ENCODE peak calls at places on chromosomes 12 and 14, in four cellular contexts. Z, H, G and R are unnamed samples.

GRCh38 chr12:40775681-40776080 is 83.4 kb downstream of the CNTN1 start:
- DNase-seq in Z (no peak), H (no peak), G (no peak), R (no peak)

GRCh38 chr12:108890208-108890607 is 10.3 kb downstream of the DAO start:
- DNase-seq in Z (no peak), H (no peak), G (peak; percentile 66), R (no peak)

GRCh38 chr12:2387051-2387834 is 334.5 kb downstream of the CACNA1C start:
- DNase-seq in Z (no peak), H (peak; percentile 50), G (no peak), R (no peak)

GRCh38 chr12:6059221-6059620 is 65.2 kb downstream of the VWF start:
- DNase-seq in Z (no peak), H (no peak), G (no peak), R (no peak)

GRCh38 chr12:93766802-93767523 is 89.8 kb downstream of the CRADD start:
- DNase-seq in Z (peak; percentile 24), H (no peak), G (peak; percentile 61), R (peak; percentile 31)

GRCh38 chr14:72902802-72903530 is 9.1 kb upstream of the DPF3 start:
- DNase-seq in Z (no peak), H (no peak), G (no peak), R (no peak)

GRCh38 chr12:18250313-18250916 is 10.9 kb upstream of the PIK3C2G start:
- DNase-seq in Z (no peak), H (no peak), G (peak; percentile 79), R (peak; percentile 30)

GRCh38 chr12:73514672-73515071 is 1023.0 kb upstream of the ATXN7L3B start:
- DNase-seq in Z (no peak), H (no peak), G (no peak), R (no peak)

GRCh38 chr12:16587514-16587913 is 18.4 kb downstream of the LMO3 start:
- DNase-seq in Z (no peak), H (no peak), G (no peak), R (no peak)

GRCh38 chr14:69081271-69081670 is 71.6 kb downstream of the DCAF5 start:
- DNase-seq in Z (no peak), H (no peak), G (no peak), R (no peak)

GRCh38 chr12:84136862-84137367 is 775.7 kb downstream of the SLC6A15 start:
- DNase-seq in Z (no peak), H (no peak), G (no peak), R (peak; percentile 68)

GRCh38 chr12:46777587-46777986 is 48.2 kb downstream of the SLC38A4 start:
- DNase-seq in Z (no peak), H (no peak), G (no peak), R (no peak)

GRCh38 chr14:98952595-98953325 is 319.2 kb downstream of the BCL11B start:
- DNase-seq in Z (no peak), H (no peak), G (no peak), R (no peak)

GRCh38 chr12:114671321-114671663 is 12.7 kb downstream of the TBX3 start:
- DNase-seq in Z (no peak), H (no peak), G (no peak), R (peak; percentile 41)

GRCh38 chr12:56385873-56386272 is 23.2 kb upstream of the APOF start:
- DNase-seq in Z (no peak), H (no peak), G (peak; percentile 41), R (peak; percentile 58)

GRCh38 chr14:22466520-22466919 is 122.5 kb downstream of the DAD1 start:
- DNase-seq in Z (no peak), H (no peak), G (no peak), R (no peak)

GRCh38 chr12:89702503-89702902 is 6.1 kb downstream of the ATP2B1 start:
- DNase-seq in Z (no peak), H (no peak), G (no peak), R (no peak)

GRCh38 chr14:35482994-35483515 is 50.9 kb upstream of the INSM2 start:
- DNase-seq in Z (no peak), H (no peak), G (no peak), R (no peak)

GRCh38 chr12:54455760-54456469 is 17.5 kb downstream of the GTSF1 start:
- DNase-seq in Z (no peak), H (no peak), G (no peak), R (no peak)

GRCh38 chr14:90664911-90665695 is 151.1 kb downstream of the TTC7B start:
- DNase-seq in Z (no peak), H (no peak), G (no peak), R (no peak)

GRCh38 chr12:55935742-55936151 is 4.8 kb downstream of the DGKA start:
- DNase-seq in Z (no peak), H (no peak), G (no peak), R (no peak)

GRCh38 chr12:85147331-85147730 is 111.2 kb downstream of the LRRIQ1 start:
- DNase-seq in Z (no peak), H (no peak), G (no peak), R (no peak)

GRCh38 chr12:30925607-30926242 is 823 bp upstream of the TSPAN11 start:
- DNase-seq in Z (no peak), H (no peak), G (no peak), R (no peak)

GRCh38 chr12:99131761-99132199 is 486.7 kb downstream of the APAF1 start:
- DNase-seq in Z (no peak), H (no peak), G (peak; percentile 50), R (no peak)

GRCh38 chr12:10194160-10194559 is 15.3 kb downstream of the TMEM52B start:
- DNase-seq in Z (no peak), H (no peak), G (no peak), R (no peak)

GRCh38 chr14:81408595-81408994 is 8.5 kb upstream of the STON2 start:
- DNase-seq in Z (no peak), H (no peak), G (no peak), R (no peak)

GRCh38 chr12:6200266-6201198 is at the start of gene CD9:
- DNase-seq in Z (peak; percentile 13), H (peak; percentile 90), G (no peak), R (peak; percentile 59)

GRCh38 chr12:67426067-67426466 is 156.9 kb downstream of the CAND1 start:
- DNase-seq in Z (no peak), H (no peak), G (no peak), R (no peak)

GRCh38 chr14:75984674-75985073 is 889 bp upstream of the IFT43 start:
- DNase-seq in Z (no peak), H (no peak), G (no peak), R (no peak)

GRCh38 chr12:6323340-6323994 is 13.0 kb downstream of the PLEKHG6 start:
- DNase-seq in Z (peak; percentile 31), H (no peak), G (peak; percentile 64), R (peak; percentile 62)

GRCh38 chr14:53168786-53169185 is 15.7 kb upstream of the DDHD1 start:
- DNase-seq in Z (no peak), H (no peak), G (no peak), R (no peak)

GRCh38 chr12:78115889-78116288 is 285.2 kb downstream of the NAV3 start:
- DNase-seq in Z (no peak), H (no peak), G (no peak), R (no peak)

GRCh38 chr12:82745062-82745461 is 58.4 kb downstream of the TMTC2 start:
- DNase-seq in Z (no peak), H (no peak), G (no peak), R (no peak)

GRCh38 chr14:105888151-105888550 is 361.8 kb downstream of the TMEM121 start:
- DNase-seq in Z (no peak), H (peak; percentile 34), G (no peak), R (no peak)

GRCh38 chr12:45980540-45980939 is 9.8 kb downstream of the SCAF11 start:
- DNase-seq in Z (no peak), H (no peak), G (no peak), R (no peak)

DNA sequence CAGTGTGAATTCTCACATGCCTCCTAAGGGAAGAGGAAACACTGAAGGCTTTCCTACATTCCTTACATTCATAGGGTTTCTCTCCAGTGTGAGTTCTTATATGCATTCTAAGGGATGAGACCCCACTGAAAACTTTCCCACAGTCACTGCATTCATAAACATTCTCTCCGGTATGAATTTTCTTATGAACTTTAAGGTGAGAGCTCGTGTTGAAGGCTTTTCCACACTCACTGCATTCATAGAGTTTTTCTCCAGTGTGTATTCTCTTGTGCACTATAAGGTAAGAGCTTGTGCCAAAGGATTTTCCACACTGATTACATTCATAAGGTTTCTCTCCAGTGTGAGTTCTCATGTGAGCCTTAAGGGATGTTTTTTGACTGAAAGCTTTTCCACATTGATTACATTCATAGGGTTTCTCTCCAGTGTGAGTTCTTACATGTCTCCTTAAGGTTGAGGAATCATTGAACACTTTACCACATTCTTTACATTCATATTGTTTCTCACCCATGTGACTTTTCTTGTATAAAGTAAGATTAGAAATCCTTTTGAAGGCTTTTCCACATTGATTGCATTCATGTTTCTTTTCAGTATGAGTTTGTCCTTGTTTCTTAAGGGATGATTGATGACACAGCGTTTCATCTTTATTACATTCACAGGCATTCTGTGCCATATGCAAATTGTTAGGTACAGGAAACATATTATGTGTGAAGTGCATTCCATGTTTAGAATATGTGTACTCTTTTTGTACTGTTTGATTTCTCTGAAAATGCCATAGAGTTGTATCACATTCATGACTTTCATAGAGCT is 9.5 kb downstream of the ZNF891 start:
- DNase-seq in Z (no peak), H (no peak), G (no peak), R (no peak)
- H3K9me3 ChIP-seq in Z (peaks cover 100% of the 10 kb centered on the region), H (peaks cover 27% of the 10 kb centered on the region), G (peaks cover 73% of the 10 kb centered on the region), R (peaks cover 25% of the 10 kb centered on the region)

GRCh38 chr12:57718641-57719528 is 19.7 kb downstream of the AGAP2 start:
- DNase-seq in Z (no peak), H (no peak), G (no peak), R (no peak)
- H3K36me3 ChIP-seq in Z (peaks cover 57% of the 10 kb centered on the region), H (peaks cover 64% of the 10 kb centered on the region), G (peaks cover 28% of the 10 kb centered on the region), R (peaks cover 23% of the 10 kb centered on the region)

DNA sequence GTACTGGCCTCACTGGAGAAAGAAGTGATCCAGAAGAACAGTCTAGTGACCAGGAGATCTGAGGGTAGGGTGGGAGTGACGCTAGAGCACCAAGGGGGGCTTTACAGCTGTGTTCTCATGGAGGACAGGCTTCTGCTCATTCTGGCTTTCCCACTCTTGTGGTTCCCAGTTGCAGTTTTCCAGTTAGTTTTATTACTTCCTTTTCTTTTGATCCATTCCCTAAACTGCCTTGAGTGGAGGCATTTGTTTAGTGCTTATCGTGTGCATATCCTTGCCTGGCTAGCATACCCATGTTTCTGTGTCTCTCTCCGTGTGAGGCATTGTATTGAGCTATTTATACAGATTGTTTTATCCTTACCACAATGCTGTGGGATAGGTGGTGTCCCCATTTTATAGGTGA is 4.0 kb downstream of the MLEC start:
- DNase-seq in Z (no peak), H (no peak), G (no peak), R (no peak)
- H3K4me3 ChIP-seq in Z (no peak overlapping the region), H (no peak overlapping the region), G (no peak overlapping the region), R (no peak overlapping the region)

GRCh38 chr14:56962431-56962830 is 152.2 kb upstream of the OTX2 start:
- DNase-seq in Z (no peak), H (no peak), G (no peak), R (no peak)
- H3K9me3 ChIP-seq in Z (no peaks in the 10 kb centered on the region), H (no peaks in the 10 kb centered on the region), G (no peaks in the 10 kb centered on the region), R (no peaks in the 10 kb centered on the region)

GRCh38 chr12:52075409-52075724 is 4.1 kb upstream of the SMIM41 start:
- DNase-seq in Z (no peak), H (no peak), G (no peak), R (no peak)
- H3K36me3 ChIP-seq in Z (peaks cover 55% of the 10 kb centered on the region), H (peaks cover 13% of the 10 kb centered on the region), G (peaks cover 17% of the 10 kb centered on the region), R (peaks cover 57% of the 10 kb centered on the region)